ENCODE peak calls at places on chromosomes 12 and 14, in six cellular contexts. E is Karpas-422, W is GM23338, M is OCI-LY7, H is H9, T is IMR-90. U is an unnamed sample.

GRCh38 chr12:93098077-93098476 is 169.0 kb upstream of the EEA1 start:
- DNase-seq in E (peak; percentile 95), M (peak; percentile 87), W (peak; percentile 92), H (peak; percentile 49), T (peak; percentile 35), U (peak; percentile 4)

GRCh38 chr14:95831041-95831440 is 45.6 kb upstream of the TUNAR start:
- DNase-seq in W (no peak), E (no peak), M (no peak), T (no peak), H (no peak), U (no peak)

GRCh38 chr14:104598039-104598438 is 6.5 kb downstream of the TMEM179 start:
- DNase-seq in W (no peak), E (no peak), M (no peak), H (no peak), T (no peak), U (peak; percentile 74)

GRCh38 chr12:111405856-111406473 is at the start of gene SH2B3:
- DNase-seq in H (no peak), M (no peak), E (no peak), T (peak; percentile 48), W (no peak), U (peak; percentile 97)

GRCh38 chr12:116674643-116675183 is 63.2 kb downstream of the SPRING1 start:
- DNase-seq in W (no peak), E (no peak), T (peak; percentile 50), M (no peak), H (no peak), U (no peak)

GRCh38 chr14:73731111-73731510 is 16.9 kb upstream of the PNMA1 start:
- DNase-seq in H (no peak), E (no peak), M (no peak), W (no peak), T (no peak), U (peak; percentile 55)

GRCh38 chr12:85781751-85782150 is 54.5 kb downstream of the RASSF9 start:
- DNase-seq in M (no peak), E (no peak), T (no peak), H (no peak), W (no peak), U (no peak)

GRCh38 chr14:26867171-26867757 is 269.4 kb upstream of the NOVA1 start:
- DNase-seq in M (no peak), T (no peak), E (no peak), H (no peak), W (peak; percentile 30), U (no peak)

GRCh38 chr12:93198086-93198485 is 179.6 kb upstream of the NUDT4 start:
- DNase-seq in T (peak; percentile 88), M (no peak), H (no peak), E (no peak), W (no peak), U (peak; percentile 75)

GRCh38 chr14:40847496-40847895 is 759.2 kb upstream of the LRFN5 start:
- DNase-seq in M (no peak), H (no peak), T (no peak), E (no peak), W (no peak), U (no peak)

GRCh38 chr12:91613223-91613779 is 430.7 kb upstream of the DCN start:
- DNase-seq in T (no peak), W (no peak), H (no peak), E (no peak), M (no peak), U (no peak)

GRCh38 chr14:92348154-92348553 is 25.2 kb downstream of the SLC24A4 start:
- DNase-seq in W (no peak), M (no peak), T (no peak), H (no peak), E (no peak), U (no peak)

GRCh38 chr14:77542349-77543239 is 44.0 kb upstream of the ISM2 start:
- DNase-seq in E (no peak), W (no peak), H (no peak), M (peak; percentile 33), T (no peak), U (no peak)

GRCh38 chr12:127280393-127281275 is 986.3 kb upstream of the TMEM132C start:
- DNase-seq in T (no peak), E (no peak), H (peak; percentile 90), M (peak; percentile 39), W (peak; percentile 76), U (no peak)

GRCh38 chr12:46415552-46415951 is 43.0 kb upstream of the SLC38A2 start:
- DNase-seq in E (no peak), H (no peak), T (no peak), W (no peak), M (no peak), U (no peak)

GRCh38 chr12:108468149-108468968 is 46.7 kb upstream of the FICD start:
- DNase-seq in H (no peak), T (peak; percentile 20), M (peak; percentile 51), E (peak; percentile 80), W (peak; percentile 84), U (no peak)

GRCh38 chr14:61051046-61051445 is 70.0 kb downstream of the SLC38A6 start:
- DNase-seq in M (no peak), E (peak; percentile 75), T (peak; percentile 10), W (peak; percentile 40), H (no peak), U (no peak)

GRCh38 chr12:111761706-111762105 is 5.0 kb upstream of the ALDH2 start:
- DNase-seq in W (peak; percentile 35), T (no peak), E (peak; percentile 80), H (no peak), M (peak; percentile 73), U (no peak)

GRCh38 chr14:94143239-94143638 is 13.8 kb upstream of the IFI27L2 start:
- DNase-seq in E (peak; percentile 75), T (no peak), H (peak; percentile 58), M (peak; percentile 41), W (peak; percentile 81), U (no peak)

GRCh38 chr12:112876506-112876905 is 30.3 kb upstream of the OAS1 start:
- DNase-seq in H (no peak), M (no peak), E (no peak), W (no peak), T (no peak), U (no peak)

GRCh38 chr14:33682746-33683145 is 268.1 kb downstream of the EGLN3 start:
- DNase-seq in M (no peak), H (no peak), T (peak; percentile 40), E (no peak), W (no peak), U (peak; percentile 69)

GRCh38 chr14:61145258-61145902 is 135.8 kb downstream of the TMEM30B start:
- DNase-seq in M (no peak), W (no peak), T (peak; percentile 99), E (no peak), H (no peak), U (peak; percentile 69)

GRCh38 chr14:20262642-20263128 is 23.6 kb downstream of the OR11H4 start:
- DNase-seq in T (peak; percentile 46), E (peak; percentile 60), H (no peak), M (no peak), W (peak; percentile 54), U (peak; percentile 77)

GRCh38 chr14:36163451-36163850 is 13.1 kb downstream of the PTCSC3 start:
- DNase-seq in T (no peak), E (no peak), M (no peak), W (no peak), H (no peak), U (no peak)

GRCh38 chr14:36167431-36167830 is 9.1 kb downstream of the PTCSC3 start:
- DNase-seq in T (no peak), H (no peak), W (peak; percentile 29), M (no peak), E (no peak), U (no peak)

GRCh38 chr14:36162267-36162666 is 14.3 kb downstream of the PTCSC3 start:
- DNase-seq in W (no peak), H (peak; percentile 31), M (no peak), E (no peak), T (no peak), U (no peak)

GRCh38 chr14:36161781-36162180 is 14.7 kb downstream of the PTCSC3 start:
- DNase-seq in M (no peak), T (no peak), W (peak; percentile 61), H (peak; percentile 79), E (no peak), U (no peak)
- H3K4me2 ChIP-seq in M (no peak overlapping the region), T (no peak overlapping the region), W (peak overlapping the region; percentile 70), H (peak overlapping the region; percentile 28), E (no peak overlapping the region), U (no peak overlapping the region)

GRCh38 chr12:71691504-71692129 is 5.7 kb downstream of the TMEM19 start:
- DNase-seq in H (no peak), M (peak; percentile 57), T (no peak), E (no peak), W (no peak), U (no peak)
- H3K4me2 ChIP-seq in H (no peak overlapping the region), M (peak overlapping the region; percentile 84), T (no peak overlapping the region), E (peak overlapping the region; percentile 24), W (no peak overlapping the region), U (no peak overlapping the region)

DNA sequence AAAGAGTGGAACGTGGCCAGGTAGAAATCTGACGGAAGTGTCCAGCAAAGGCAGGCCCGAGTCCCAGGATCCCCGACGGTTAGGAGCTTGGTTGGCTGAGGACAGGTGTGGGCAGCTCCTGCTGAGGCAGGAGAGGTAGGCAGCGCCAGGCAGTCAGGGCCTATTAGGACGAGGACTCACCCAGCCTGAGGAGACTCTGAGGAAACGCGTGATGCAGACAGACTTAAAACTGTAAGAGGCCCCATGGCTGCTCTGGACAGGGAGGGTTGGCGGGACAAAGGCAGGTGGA is 255.7 kb upstream of the SFSWAP start:
- DNase-seq in H (no peak), E (no peak), T (no peak), W (no peak), M (no peak), U (no peak)
- H3K4me2 ChIP-seq in H (no peak overlapping the region), E (no peak overlapping the region), T (no peak overlapping the region), W (no peak overlapping the region), M (no peak overlapping the region), U (no peak overlapping the region)

GRCh38 chr14:68513137-68513536 is 279.7 kb downstream of the ZFP36L1 start:
- DNase-seq in H (no peak), M (peak; percentile 48), T (no peak), W (no peak), E (no peak), U (no peak)

GRCh38 chr14:68516235-68516634 is 276.6 kb downstream of the ZFP36L1 start:
- DNase-seq in W (no peak), M (no peak), E (no peak), H (no peak), T (no peak), U (no peak)

GRCh38 chr14:68512088-68512487 is 280.8 kb downstream of the ZFP36L1 start:
- DNase-seq in E (no peak), M (no peak), W (no peak), T (peak; percentile 72), H (no peak), U (peak; percentile 53)

GRCh38 chr14:68514611-68515194 is 278.2 kb downstream of the ZFP36L1 start:
- DNase-seq in M (no peak), W (no peak), T (no peak), E (no peak), H (no peak), U (no peak)

DNA sequence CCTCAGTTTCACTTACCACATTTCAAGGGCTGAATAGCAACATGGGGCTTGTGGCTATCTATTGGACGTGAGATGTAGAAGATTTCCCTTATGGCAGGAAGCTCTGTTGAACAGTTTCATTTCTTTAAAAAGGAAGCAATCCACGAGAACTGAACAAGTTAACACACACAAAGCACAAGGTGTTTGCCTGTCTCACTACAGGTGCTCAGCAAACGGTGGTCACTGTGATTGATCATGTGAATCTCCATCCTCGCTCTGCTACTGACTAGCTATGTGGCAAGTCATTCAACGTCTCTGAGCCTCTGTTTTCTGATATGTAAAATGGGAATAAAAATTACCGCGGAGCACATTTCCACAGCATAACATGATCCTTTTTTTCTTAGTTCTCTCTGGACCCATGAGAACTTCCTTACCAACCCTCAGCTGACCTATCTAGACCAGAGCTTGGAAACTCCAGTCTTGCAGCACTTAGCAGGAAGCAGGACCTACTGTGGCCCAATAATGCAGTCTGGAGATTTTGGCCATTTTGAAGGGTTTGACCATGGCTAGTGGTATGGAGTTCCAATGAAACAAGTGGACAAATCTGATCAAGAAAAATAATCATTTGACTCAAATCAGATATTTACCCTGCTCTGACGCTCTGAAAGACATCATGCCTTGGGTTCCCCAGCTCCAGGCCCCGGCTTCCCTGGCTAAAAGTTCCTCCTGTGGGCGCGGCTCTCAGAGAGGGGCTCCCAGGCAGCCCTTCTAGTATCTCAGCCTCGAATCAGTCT is 278.8 kb downstream of the ZFP36L1 start:
- DNase-seq in E (no peak), M (peak; percentile 95), H (no peak), T (no peak), W (no peak), U (no peak)
- H3K4me2 ChIP-seq in E (no peak overlapping the region), M (peak overlapping the region; percentile 77), H (no peak overlapping the region), T (no peak overlapping the region), W (no peak overlapping the region), U (no peak overlapping the region)